ENCODE peak calls at places on chromosome 4, in four cellular contexts. E, P, Y and F are unnamed samples.

GRCh38 chr4:26861434-26862186 is 969 bp downstream of the STIM2 start:
- DNase-seq in E (peak), P (peak), Y (peak), F (peak)

GRCh38 chr4:144174401-144175067 is 34.0 kb upstream of the GYPA start:
- DNase-seq in E (no peak), P (no peak), Y (peak), F (no peak)

GRCh38 chr4:54090804-54091623 is 8.9 kb upstream of the GSX2 start:
- DNase-seq in E (no peak), P (no peak), Y (peak), F (no peak)

GRCh38 chr4:7890635-7891393 is 48.8 kb downstream of the AFAP1 start:
- DNase-seq in E (no peak), P (no peak), Y (peak), F (no peak)

GRCh38 chr4:169089004-169089403 is 78.9 kb upstream of the CBR4 start:
- DNase-seq in E (no peak), P (no peak), Y (no peak), F (no peak)

GRCh38 chr4:63921561-63921960 is 487.7 kb downstream of the TECRL start:
- DNase-seq in E (no peak), P (no peak), Y (no peak), F (no peak)

GRCh38 chr4:122625156-122625555 is 4.3 kb upstream of the IL21 start:
- DNase-seq in E (no peak), P (no peak), Y (no peak), F (no peak)

GRCh38 chr4:142846105-142846728 is at the start of gene INPP4B:
- DNase-seq in E (peak), P (peak), Y (peak), F (no peak)

GRCh38 chr4:5019274-5019673 is at the start of gene CYTL1:
- DNase-seq in E (no peak), P (no peak), Y (peak), F (no peak)

GRCh38 chr4:1768367-1769034 is 24.6 kb upstream of the FGFR3 start:
- DNase-seq in E (no peak), P (no peak), Y (no peak), F (no peak)

GRCh38 chr4:27986476-27986875 is 1125.8 kb downstream of the STIM2 start:
- DNase-seq in E (no peak), P (no peak), Y (no peak), F (no peak)

GRCh38 chr4:3484057-3484973 is 21.2 kb downstream of the DOK7 start:
- DNase-seq in E (no peak), P (no peak), Y (no peak), F (no peak)

GRCh38 chr4:38099908-38100407 is 139.8 kb downstream of the PTTG2 start:
- DNase-seq in E (no peak), P (no peak), Y (no peak), F (no peak)

GRCh38 chr4:100372432-100372831 is 145.4 kb downstream of the EMCN start:
- DNase-seq in E (no peak), P (no peak), Y (peak), F (no peak)

GRCh38 chr4:185468999-185469398 is 2.5 kb downstream of the CCDC110 start:
- DNase-seq in E (no peak), P (no peak), Y (no peak), F (no peak)

GRCh38 chr4:76011700-76012387 is 4.5 kb upstream of the CXCL9 start:
- DNase-seq in E (no peak), P (no peak), Y (peak), F (no peak)

GRCh38 chr4:109826719-109827118 is 1.1 kb upstream of the RRH start:
- DNase-seq in E (no peak), P (no peak), Y (peak), F (peak)

GRCh38 chr4:156962551-156962974 is 9.0 kb downstream of the PDGFC start:
- DNase-seq in E (no peak), P (no peak), Y (no peak), F (no peak)

GRCh38 chr4:128810331-128810870 is 901 bp downstream of the JADE1 start:
- DNase-seq in E (no peak), P (no peak), Y (no peak), F (peak)

GRCh38 chr4:76639292-76639691 is 204.3 kb downstream of the SHROOM3 start:
- DNase-seq in E (no peak), P (no peak), Y (no peak), F (no peak)

GRCh38 chr4:140935259-140935658 is 179.1 kb upstream of the TBC1D9 start:
- DNase-seq in E (no peak), P (no peak), Y (no peak), F (no peak)

GRCh38 chr4:189001971-189002450 is 862.8 kb downstream of the TRIML1 start:
- DNase-seq in E (no peak), P (no peak), Y (no peak), F (no peak)

GRCh38 chr4:15493411-15493810 is 23.7 kb downstream of the CC2D2A start:
- DNase-seq in E (no peak), P (no peak), Y (no peak), F (no peak)

GRCh38 chr4:122762520-122762919 is 30.0 kb downstream of the BBS12 start:
- DNase-seq in E (no peak), P (no peak), Y (no peak), F (no peak)

GRCh38 chr4:83212041-83212851 is 72.4 kb downstream of the COQ2 start:
- DNase-seq in E (no peak), P (no peak), Y (no peak), F (no peak)

GRCh38 chr4:139028191-139028661 is 12.6 kb downstream of the NOCT start:
- DNase-seq in E (peak), P (peak), Y (peak), F (no peak)

GRCh38 chr4:82371398-82371972 is 2.3 kb downstream of the HNRNPD start:
- DNase-seq in E (no peak), P (no peak), Y (peak), F (no peak)

GRCh38 chr4:176548571-176548970 is 228.8 kb downstream of the SPCS3 start:
- DNase-seq in E (no peak), P (no peak), Y (no peak), F (no peak)

GRCh38 chr4:48792348-48793006 is 12.4 kb upstream of the FRYL start:
- DNase-seq in E (no peak), P (no peak), Y (no peak), F (no peak)

GRCh38 chr4:155722336-155722735 is 36.5 kb upstream of the GUCY1B1 start:
- DNase-seq in E (no peak), P (no peak), Y (no peak), F (no peak)

GRCh38 chr4:24396988-24397387 is 187.4 kb downstream of the DHX15 start:
- DNase-seq in E (no peak), P (no peak), Y (no peak), F (no peak)

GRCh38 chr4:91147067-91147466 is 1019.9 kb downstream of the CCSER1 start:
- DNase-seq in E (no peak), P (no peak), Y (no peak), F (no peak)

GRCh38 chr4:2535386-2536192 is 858 bp upstream of the FAM193A start:
- DNase-seq in E (peak), P (no peak), Y (peak), F (no peak)

GRCh38 chr4:139593091-139593564 is 37.1 kb upstream of the SETD7 start:
- DNase-seq in E (no peak), P (no peak), Y (peak), F (no peak)

GRCh38 chr4:182600836-182601235 is 316.4 kb downstream of the DCTD start:
- DNase-seq in E (no peak), P (no peak), Y (no peak), F (no peak)

GRCh38 chr4:186805020-186805820 is 81.6 kb upstream of the FAT1 start:
- DNase-seq in E (no peak), P (no peak), Y (no peak), F (no peak)

GRCh38 chr4:91577864-91578263 is 725.9 kb upstream of the GRID2 start:
- DNase-seq in E (no peak), P (no peak), Y (peak), F (no peak)

GRCh38 chr4:185142911-185143595 is at the start of gene SLC25A4:
- DNase-seq in E (peak), P (peak), Y (peak), F (peak)

GRCh38 chr4:85543832-85544231 is 68.9 kb downstream of the ARHGAP24 start:
- DNase-seq in E (no peak), P (no peak), Y (peak), F (no peak)